ENCODE peak calls at places on chromosome 22, in four cellular contexts. T is GM23248; N is fibroblast of mammary gland; I is CD8-positive, alpha-beta memory T cell. H is an unnamed sample.

GRCh38 chr22:19811211-19811621 is 43.5 kb downstream of the GNB1L start:
- DNase-seq in T (no peak), I (no peak), N (no peak), H (no peak)

GRCh38 chr22:23011105-23011674 is 59.1 kb upstream of the GNAZ start:
- DNase-seq in N (no peak), T (no peak), I (no peak), H (no peak)

GRCh38 chr22:25956801-25957200 is 212.5 kb upstream of the SEZ6L start:
- DNase-seq in N (no peak), I (no peak), T (no peak), H (no peak)

GRCh38 chr22:20641198-20641892 is 132.6 kb upstream of the SERPIND1 start:
- DNase-seq in N (no peak), I (no peak), T (no peak), H (no peak)

GRCh38 chr22:19904881-19905618 is 36.5 kb upstream of the COMT start:
- DNase-seq in N (no peak), I (no peak), T (no peak), H (no peak)

GRCh38 chr22:21961886-21962654 is 9.4 kb upstream of the PPM1F start:
- DNase-seq in N (peak; percentile 75), T (peak; percentile 78), I (no peak), H (no peak)

GRCh38 chr22:25419247-25420113 is 145.0 kb upstream of the GRK3 start:
- DNase-seq in N (no peak), I (no peak), T (peak; percentile 61), H (no peak)

GRCh38 chr22:39427751-39428596 is 28.4 kb downstream of the TAB1 start:
- DNase-seq in N (no peak), T (no peak), I (no peak), H (no peak)

GRCh38 chr22:25746012-25746373 is 4.0 kb downstream of the MYO18B start:
- DNase-seq in T (peak; percentile 66), I (no peak), N (peak; percentile 82), H (peak; percentile 9)

GRCh38 chr22:33542153-33542552 is 378.1 kb downstream of the LARGE1 start:
- DNase-seq in I (no peak), N (peak; percentile 15), T (peak; percentile 35), H (no peak)

GRCh38 chr22:27480487-27480886 is 321.1 kb downstream of the MN1 start:
- DNase-seq in T (no peak), I (no peak), N (no peak), H (no peak)

GRCh38 chr22:33842006-33842354 is 78.3 kb downstream of the LARGE1 start:
- DNase-seq in I (no peak), T (no peak), N (no peak), H (no peak)

GRCh38 chr22:49297871-49298721 is 529.6 kb downstream of the BRD1 start:
- DNase-seq in T (no peak), N (no peak), I (no peak), H (no peak)

DNA sequence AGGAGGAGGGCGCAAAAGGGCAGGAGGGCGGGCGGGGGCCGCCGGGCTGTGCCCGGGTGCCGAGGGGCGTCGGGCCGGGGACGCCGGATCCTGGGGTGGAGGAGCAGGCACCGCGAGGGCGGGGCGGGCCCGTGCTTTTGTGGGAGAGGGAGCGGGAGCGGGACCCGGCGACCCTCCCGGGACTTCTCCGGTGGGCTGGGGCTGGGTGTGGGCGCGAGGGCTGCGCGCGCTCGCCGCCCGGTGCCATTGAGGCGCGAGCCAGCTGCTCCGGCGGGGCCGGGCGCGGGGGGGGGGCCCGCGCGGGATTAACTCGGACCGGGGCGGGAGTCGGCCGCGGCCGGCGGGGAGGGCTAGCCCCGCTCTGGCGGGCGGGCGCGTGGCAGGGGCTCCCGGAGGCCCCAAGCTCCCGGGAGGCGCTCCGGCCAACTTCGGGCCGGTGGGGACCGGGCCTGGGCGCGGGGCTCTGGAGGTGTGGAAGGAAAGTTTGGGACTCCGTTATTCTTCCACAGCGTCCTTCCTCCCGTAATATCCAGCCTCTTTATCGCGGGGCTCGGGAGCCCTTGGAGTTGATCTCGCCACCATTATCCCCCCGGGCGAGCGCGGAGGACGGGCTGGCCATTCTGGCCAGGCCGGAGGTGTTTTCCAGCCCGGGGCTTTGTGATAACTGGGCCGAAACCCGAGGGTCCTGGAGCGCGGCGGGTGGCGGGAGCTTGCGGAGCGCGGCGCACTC is 941 bp downstream of the CECR2 start:
- DNase-seq in N (no peak), I (no peak), T (no peak), H (no peak)
- H3K4me3 ChIP-seq in N (no peak overlapping the region), I (no peak overlapping the region), T (no peak overlapping the region), H (peak overlapping the region; percentile 80)

DNA sequence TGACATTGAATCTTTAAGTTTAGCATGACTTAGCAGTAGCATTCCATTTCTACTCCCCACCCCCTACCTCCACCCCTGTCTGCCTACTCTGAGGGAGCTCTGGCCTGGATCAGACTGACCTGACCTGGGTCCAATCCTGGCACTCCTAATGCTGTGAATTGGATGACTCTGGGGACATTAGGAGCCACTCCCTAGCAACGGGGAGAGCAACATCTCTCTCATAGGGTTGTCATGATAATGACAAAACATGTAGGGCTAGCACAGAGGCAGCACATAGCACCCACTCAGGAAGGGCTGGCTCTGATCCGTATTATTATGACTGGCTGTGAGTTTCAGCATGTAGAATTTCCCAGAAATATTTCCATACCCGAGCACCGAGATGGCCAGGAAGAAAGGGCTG is 40.5 kb downstream of the CABIN1 start:
- DNase-seq in T (peak; percentile 93), N (peak; percentile 48), I (no peak), H (no peak)
- H3K4me3 ChIP-seq in T (no peak overlapping the region), N (no peak overlapping the region), I (no peak overlapping the region), H (no peak overlapping the region)

GRCh38 chr22:45271667-45272188 is 13.0 kb upstream of the UPK3A start:
- DNase-seq in N (peak; percentile 21), T (peak; percentile 37), I (no peak), H (no peak)

GRCh38 chr22:45268167-45268957 is 16.4 kb upstream of the UPK3A start:
- DNase-seq in T (peak; percentile 60), I (peak; percentile 28), N (no peak), H (no peak)

GRCh38 chr22:45270095-45271020 is 14.4 kb upstream of the UPK3A start:
- DNase-seq in T (no peak), I (no peak), N (no peak), H (no peak)

GRCh38 chr22:45272498-45272897 is 12.3 kb upstream of the UPK3A start:
- DNase-seq in T (no peak), I (no peak), N (no peak), H (no peak)

GRCh38 chr22:45268958-45269844 is 15.5 kb upstream of the UPK3A start:
- DNase-seq in N (peak; percentile 52), T (peak; percentile 85), I (peak; percentile 91), H (no peak)
- H3K4me3 ChIP-seq in N (peak overlapping the region; percentile 58), T (peak overlapping the region; percentile 84), I (peak overlapping the region; percentile 74), H (peak overlapping the region; percentile 50)

GRCh38 chr22:40535189-40535512 is 101.4 kb downstream of the MRTFA start:
- DNase-seq in N (no peak), I (no peak), T (no peak), H (no peak)
- H3K4me3 ChIP-seq in N (no peak overlapping the region), I (no peak overlapping the region), T (peak overlapping the region; percentile 67), H (no peak overlapping the region)

GRCh38 chr22:37824674-37825641 is 1.8 kb downstream of the GALR3 start:
- DNase-seq in T (peak; percentile 46), N (no peak), I (no peak), H (no peak)
- H3K4me3 ChIP-seq in T (peak overlapping the region; percentile 42), N (no peak overlapping the region), I (no peak overlapping the region), H (peak overlapping the region; percentile 27)

GRCh38 chr22:30695351-30695762 is 683 bp downstream of the OSBP2 start:
- DNase-seq in I (no peak), N (no peak), T (no peak), H (no peak)
- H3K4me3 ChIP-seq in I (no peak overlapping the region), N (peak overlapping the region; percentile 48), T (peak overlapping the region; percentile 64), H (peak overlapping the region; percentile 59)

DNA sequence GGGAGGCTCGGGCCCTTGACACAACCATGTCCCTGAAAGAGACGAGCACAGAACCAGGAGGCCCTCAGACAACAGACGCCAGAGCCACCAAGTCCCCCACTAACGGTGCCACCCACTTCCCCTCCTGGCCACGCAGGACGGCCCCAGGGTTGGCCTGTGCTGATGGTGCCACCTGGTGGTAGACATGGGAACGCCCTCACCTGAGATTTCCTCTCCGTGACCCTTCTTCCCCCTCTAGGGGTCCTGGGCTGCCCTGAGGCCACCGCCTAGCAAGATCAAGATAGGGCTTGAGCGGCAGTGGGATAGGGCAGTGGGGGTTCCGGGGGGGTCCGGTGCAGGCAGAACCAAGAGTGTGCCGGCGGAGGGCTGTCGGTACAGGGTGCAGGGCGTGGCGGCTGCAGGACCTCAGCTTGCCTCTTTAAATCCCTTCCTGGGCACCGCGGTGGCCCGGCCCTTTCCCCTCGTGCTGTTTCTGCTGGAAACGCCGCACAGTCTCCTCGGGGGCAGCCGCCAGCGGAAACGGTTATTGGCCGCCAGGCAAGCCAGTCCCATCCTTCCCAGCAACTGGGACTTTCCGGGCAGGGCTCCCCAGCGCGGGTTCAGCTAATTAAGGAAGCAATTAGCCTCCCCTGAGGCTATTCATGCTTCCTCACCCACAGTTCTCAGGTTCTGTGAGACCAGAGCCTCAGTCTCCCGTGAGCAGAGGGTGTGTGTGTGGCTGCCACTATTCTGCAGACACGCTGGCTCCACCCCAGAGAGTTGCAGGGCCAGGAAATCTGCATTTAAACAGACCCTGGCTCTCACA is 5.5 kb upstream of the NFAM1 start:
- DNase-seq in N (peak; percentile 39), I (peak; percentile 76), T (peak; percentile 61), H (no peak)
- H3K4me3 ChIP-seq in N (peak overlapping the region; percentile 36), I (peak overlapping the region; percentile 73), T (peak overlapping the region; percentile 78), H (peak overlapping the region; percentile 50)

GRCh38 chr22:44550666-44551491 is 52.8 kb upstream of the RTL6 start:
- DNase-seq in T (peak; percentile 97), I (no peak), N (peak; percentile 93), H (no peak)
- H3K4me3 ChIP-seq in T (peak overlapping the region; percentile 69), I (no peak overlapping the region), N (peak overlapping the region; percentile 34), H (no peak overlapping the region)

GRCh38 chr22:46055176-46055850 is 78.4 kb upstream of the WNT7B start:
- DNase-seq in N (peak; percentile 43), I (no peak), T (peak; percentile 72), H (no peak)
- H3K4me3 ChIP-seq in N (peak overlapping the region; percentile 59), I (peak overlapping the region; percentile 76), T (peak overlapping the region; percentile 77), H (peak overlapping the region; percentile 28)